ENCODE peak calls at places on chromosome X, in six cellular contexts. M is IMR-90; O is ascending aorta; W is esophagus squamous epithelium; C is CD8-positive, alpha-beta T cell; S is endothelial cell of umbilical vein. K is an unnamed sample.

GRCh38 chrX:140923118-140923517 is 79.3 kb upstream of the SPANXB1 start:
- DNase-seq in M (no peak), O (no peak), W (no peak), C (no peak), S (no peak), K (no peak)

GRCh38 chrX:16873106-16873505 is 2.9 kb upstream of the RBBP7 start:
- DNase-seq in M (no peak), O (no peak), W (no peak), C (no peak), S (no peak), K (no peak)

GRCh38 chrX:50157545-50158125 is 43.2 kb downstream of the AKAP4 start:
- DNase-seq in M (no peak), O (no peak), W (no peak), C (no peak), S (no peak), K (no peak)

GRCh38 chrX:48971325-48972213 is at the start of gene KCND1:
- DNase-seq in M (peak; percentile 46), O (peak; percentile 14), W (no peak), C (no peak), S (peak; percentile 44), K (peak; percentile 12)

GRCh38 chrX:14013074-14013473 is 16.6 kb downstream of the GEMIN8 start:
- DNase-seq in M (no peak), O (no peak), W (no peak), C (no peak), S (no peak), K (no peak)

GRCh38 chrX:14963447-14964236 is 90.4 kb downstream of the MOSPD2 start:
- DNase-seq in M (peak; percentile 47), O (no peak), W (no peak), C (no peak), S (peak; percentile 29), K (no peak)

GRCh38 chrX:95950679-95951078 is 734.0 kb upstream of the DIAPH2 start:
- DNase-seq in M (no peak), O (no peak), W (no peak), C (no peak), S (no peak), K (no peak)

GRCh38 chrX:15672886-15673285 is 8.3 kb upstream of the CLTRN start:
- DNase-seq in M (no peak), O (no peak), W (no peak), C (no peak), S (no peak), K (no peak)

GRCh38 chrX:13432376-13432775 is 112.5 kb upstream of the ATXN3L start:
- DNase-seq in M (peak; percentile 98), O (no peak), W (no peak), C (no peak), S (peak; percentile 83), K (no peak)

GRCh38 chrX:1558761-1559468 is 21.9 kb upstream of the P2RY8 start:
- DNase-seq in M (no peak), O (no peak), W (no peak), C (no peak), S (no peak), K (peak; percentile 1)

GRCh38 chrX:51336584-51336983 is 4.0 kb downstream of the NUDT10 start:
- DNase-seq in M (peak; percentile 40), O (no peak), W (no peak), C (no peak), S (peak; percentile 18), K (peak; percentile 3)

GRCh38 chrX:45621356-45622041 is 420.8 kb upstream of the DIPK2B start:
- DNase-seq in M (peak; percentile 80), O (no peak), W (no peak), C (no peak), S (peak; percentile 54), K (no peak)

GRCh38 chrX:19040373-19040772 is 56.5 kb upstream of the PHKA2 start:
- DNase-seq in M (no peak), O (no peak), W (no peak), C (no peak), S (peak; percentile 1), K (no peak)

GRCh38 chrX:2793752-2794151 is 35.0 kb upstream of the GYG2 start:
- DNase-seq in M (no peak), O (no peak), W (no peak), C (no peak), S (no peak), K (no peak)

GRCh38 chrX:53681661-53682060 is 4.9 kb downstream of the HUWE1 start:
- DNase-seq in M (peak; percentile 14), O (no peak), W (no peak), C (no peak), S (no peak), K (no peak)

GRCh38 chrX:69289046-69289838 is 124.0 kb upstream of the PJA1 start:
- DNase-seq in M (no peak), O (no peak), W (no peak), C (no peak), S (no peak), K (no peak)

GRCh38 chrX:23422912-23423311 is 88.3 kb downstream of the PTCHD1 start:
- DNase-seq in M (no peak), O (no peak), W (no peak), C (no peak), S (no peak), K (no peak)

GRCh38 chrX:19991350-19991718 is 473 bp upstream of the BCLAF3 start:
- DNase-seq in M (no peak), O (no peak), W (no peak), C (no peak), S (no peak), K (no peak)

GRCh38 chrX:106599411-106599810 is 12.4 kb upstream of the RADX start:
- DNase-seq in M (no peak), O (no peak), W (no peak), C (no peak), S (no peak), K (no peak)

GRCh38 chrX:69060631-69061408 is 104.4 kb downstream of the PJA1 start:
- DNase-seq in M (peak; percentile 31), O (no peak), W (no peak), C (no peak), S (peak; percentile 33), K (no peak)

GRCh38 chrX:130268500-130269170 is at the start of gene ZNF280C:
- DNase-seq in M (peak; percentile 91), O (peak; percentile 72), W (peak; percentile 59), C (peak; percentile 76), S (peak; percentile 91), K (peak; percentile 94)

GRCh38 chrX:1587161-1587560 is 4.2 kb upstream of the AKAP17A start:
- DNase-seq in M (no peak), O (no peak), W (no peak), C (no peak), S (no peak), K (peak; percentile 3)

DNA sequence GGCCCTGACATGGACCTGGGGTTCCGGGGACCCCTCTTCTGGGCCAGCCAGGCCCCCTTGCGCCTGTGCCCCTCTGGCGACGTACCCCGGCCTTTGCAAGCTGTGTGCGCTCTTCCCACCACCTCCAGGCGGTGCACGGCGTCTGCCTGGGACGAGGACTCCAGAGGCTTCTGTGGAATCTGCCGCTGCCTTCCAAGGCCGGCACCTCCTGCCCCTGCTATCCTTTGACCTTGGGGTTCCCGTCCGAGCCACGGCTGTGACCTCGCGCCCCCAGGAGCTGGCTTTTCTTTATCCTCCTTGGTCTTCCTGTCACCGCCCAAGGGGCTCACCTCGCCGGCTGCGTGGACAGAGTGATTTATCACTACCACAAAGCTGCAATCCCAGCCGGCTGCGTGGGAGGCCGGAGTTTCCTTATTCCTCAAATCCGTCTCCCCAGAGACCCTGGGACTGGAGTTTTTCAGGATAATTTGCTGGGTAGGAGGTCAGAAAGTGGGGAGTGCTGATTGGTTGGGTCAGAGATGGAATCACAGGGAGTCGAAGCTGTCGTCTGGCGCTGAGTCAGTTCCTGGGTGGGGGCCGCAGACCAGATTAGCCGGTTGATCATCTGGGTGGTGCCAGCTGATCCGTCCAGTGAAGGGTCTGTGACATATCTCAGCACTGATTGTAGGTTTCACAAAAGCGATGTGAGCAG is 19.9 kb upstream of the PLCXD1 start:
- DNase-seq in M (peak; percentile 23), O (no peak), W (no peak), C (no peak), S (no peak), K (no peak)
- H3K4me1 ChIP-seq in M (no peaks in the 10 kb centered on the region), O (no peaks in the 10 kb centered on the region), W (no peaks in the 10 kb centered on the region), C (no peaks in the 10 kb centered on the region), S (no peaks in the 10 kb centered on the region), K (no peaks in the 10 kb centered on the region)

GRCh38 chrX:118637997-118638396 is 89.4 kb upstream of the IL13RA1 start:
- DNase-seq in M (peak; percentile 3), O (no peak), W (no peak), C (no peak), S (peak; percentile 9), K (no peak)
- TF ChIP-seq CTCF in M (peak; percentile 30), O (no peak), W (no peak), C (no peak), S (no peak), K (no peak)

DNA sequence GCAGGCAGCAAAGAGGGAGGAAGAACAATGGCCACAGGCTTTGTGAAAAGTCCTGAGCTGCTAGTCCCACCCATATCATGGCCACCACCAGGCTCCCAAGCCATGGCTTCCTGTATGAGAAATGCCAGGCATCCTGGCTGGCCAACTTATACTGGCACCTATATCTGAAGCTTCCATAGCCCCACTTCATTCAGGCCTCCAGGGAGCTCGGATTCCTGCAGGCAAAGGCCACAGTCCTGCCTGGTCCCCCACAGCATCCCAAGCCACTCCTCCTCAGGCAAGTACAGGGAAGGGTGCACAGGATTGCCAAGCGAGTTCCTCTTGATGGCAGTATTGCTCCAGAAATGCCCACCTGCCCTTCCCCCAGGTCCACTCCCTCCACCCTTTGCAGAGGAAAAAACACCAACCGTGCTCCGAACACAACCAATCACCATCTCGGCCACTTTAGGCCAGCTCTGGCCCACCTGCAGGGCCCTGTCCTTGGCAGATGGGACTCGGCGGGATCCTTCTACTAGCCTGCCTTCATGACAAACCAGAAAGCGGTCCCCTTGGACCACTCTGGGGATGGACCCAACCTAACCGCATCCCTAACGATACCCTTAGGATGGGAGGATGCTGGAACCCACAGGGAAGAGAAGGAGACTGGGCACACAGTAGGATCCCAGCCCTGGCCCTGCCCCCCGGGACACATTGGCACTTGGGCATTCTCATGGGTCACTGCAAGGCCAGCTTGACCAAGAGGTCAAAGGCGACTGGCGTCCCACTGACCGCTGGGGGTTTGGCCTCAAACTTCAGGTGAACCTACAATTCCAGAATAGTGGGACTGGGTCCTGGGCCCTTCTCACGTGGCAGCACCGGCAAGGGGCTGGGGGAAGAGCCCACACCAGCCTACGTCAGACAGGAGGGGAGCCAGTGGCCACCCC is 220.4 kb upstream of the AGTR2 start:
- DNase-seq in M (no peak), O (no peak), W (no peak), C (no peak), S (no peak), K (no peak)
- H3K4me1 ChIP-seq in M (no peaks in the 10 kb centered on the region), O (no peaks in the 10 kb centered on the region), W (no peaks in the 10 kb centered on the region), C (no peaks in the 10 kb centered on the region), S (no peaks in the 10 kb centered on the region), K (no peaks in the 10 kb centered on the region)

DNA sequence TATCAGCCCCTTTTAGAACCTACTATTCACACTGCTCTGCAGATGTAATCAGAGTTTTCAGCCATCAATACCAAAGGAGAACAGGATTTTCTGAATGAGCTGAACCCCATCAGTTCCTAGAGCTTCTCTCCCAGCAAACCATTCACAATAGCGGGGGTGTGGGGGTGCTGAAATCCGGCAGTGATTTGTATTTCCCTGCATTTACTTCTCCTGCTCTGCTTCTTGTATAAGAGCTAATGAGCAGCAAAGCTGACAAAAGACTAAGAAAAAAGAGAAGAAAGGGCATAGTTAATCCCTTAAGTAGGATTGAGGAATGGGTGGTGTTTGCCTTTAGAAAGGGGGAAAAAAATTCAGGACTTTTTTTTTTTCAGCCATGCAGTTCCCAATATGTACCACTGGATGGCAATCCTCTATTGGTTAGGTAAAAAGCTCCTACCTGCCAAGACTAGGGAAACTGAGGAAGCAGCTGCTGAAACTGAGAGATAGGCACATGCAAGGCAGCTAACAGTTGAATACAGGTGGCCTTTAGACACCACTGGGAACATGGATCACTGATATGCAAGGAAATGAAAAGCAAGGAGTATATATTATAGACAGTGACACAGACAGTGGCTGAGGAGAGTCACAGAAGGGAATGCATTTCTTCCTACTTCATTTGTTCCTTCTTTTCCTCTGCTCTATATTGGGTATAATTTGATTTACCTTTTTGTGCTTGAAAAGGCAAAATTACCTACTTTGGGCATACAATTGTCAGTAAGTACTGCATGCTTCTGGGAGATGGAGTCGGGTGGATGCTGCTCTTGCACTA is 217.9 kb downstream of the HS6ST2 start:
- DNase-seq in M (no peak), O (no peak), W (no peak), C (no peak), S (peak; percentile 14), K (no peak)
- TF ChIP-seq CTCF in M (peak; percentile 36), O (no peak), W (peak; percentile 39), C (peak; percentile 25), S (peak; percentile 26), K (peak; percentile 67)